ENCODE peak calls at places on chromosome 9, in five cellular contexts. Y is neuronal stem cell, U is left ventricle myocardium inferior, X is aorta, K is gastrocnemius medialis. P is an unnamed sample.

GRCh38 chr9:15308511-15308910 is 1.5 kb upstream of the TTC39B start:
- DNase-seq in U (no peak), Y (no peak), X (no peak), K (no peak), P (no peak)

GRCh38 chr9:80387828-80388227 is 816.1 kb downstream of the TLE4 start:
- DNase-seq in K (no peak), X (no peak), U (no peak), Y (no peak), P (no peak)

GRCh38 chr9:26462213-26462612 is 430.4 kb downstream of the CAAP1 start:
- DNase-seq in U (no peak), Y (peak; percentile 15), X (no peak), K (no peak), P (no peak)

GRCh38 chr9:124452326-124452725 is 2.1 kb downstream of the ADGRD2 start:
- DNase-seq in U (no peak), Y (no peak), X (peak; percentile 71), K (no peak), P (no peak)

GRCh38 chr9:33315371-33315770 is 25.1 kb downstream of the NFX1 start:
- DNase-seq in X (no peak), U (no peak), K (no peak), Y (no peak), P (no peak)

GRCh38 chr9:126147186-126147585 is 179.4 kb upstream of the MVB12B start:
- DNase-seq in U (no peak), Y (no peak), K (no peak), X (no peak), P (no peak)

GRCh38 chr9:98807811-98808195 is 333 bp downstream of the GALNT12 start:
- DNase-seq in U (no peak), X (no peak), Y (no peak), K (no peak), P (no peak)

GRCh38 chr9:30723656-30724055 is 1660.8 kb upstream of the ACO1 start:
- DNase-seq in Y (no peak), X (no peak), K (no peak), U (no peak), P (no peak)

GRCh38 chr9:134526798-134527492 is 114.7 kb upstream of the COL5A1 start:
- DNase-seq in X (peak; percentile 66), U (no peak), Y (no peak), K (no peak), P (peak; percentile 20)

GRCh38 chr9:114125614-114126013 is 26.5 kb upstream of the KIF12 start:
- DNase-seq in X (no peak), K (no peak), Y (no peak), U (no peak), P (no peak)

GRCh38 chr9:17436854-17437253 is 142.0 kb upstream of the SH3GL2 start:
- DNase-seq in Y (no peak), K (no peak), U (no peak), X (no peak), P (no peak)

GRCh38 chr9:655875-656274 is 185.6 kb upstream of the DMRT1 start:
- DNase-seq in Y (no peak), K (peak; percentile 63), X (peak; percentile 87), U (peak; percentile 93), P (peak; percentile 53)

GRCh38 chr9:16559418-16560188 is 310.9 kb downstream of the BNC2 start:
- DNase-seq in Y (no peak), X (no peak), K (no peak), U (no peak), P (no peak)

GRCh38 chr9:113579270-113580040 is 115.9 kb downstream of the RGS3 start:
- DNase-seq in U (peak; percentile 63), X (no peak), Y (no peak), K (no peak), P (no peak)

GRCh38 chr9:92664394-92665152 is 5.4 kb downstream of the IPPK start:
- DNase-seq in Y (no peak), X (peak; percentile 55), K (no peak), U (no peak), P (no peak)

GRCh38 chr9:134633362-134634142 is 8.1 kb upstream of the COL5A1 start:
- DNase-seq in X (peak; percentile 60), Y (no peak), K (peak; percentile 5), U (peak; percentile 6), P (peak; percentile 12)

GRCh38 chr9:33211695-33212393 is 28.1 kb upstream of the SPINK4 start:
- DNase-seq in K (peak; percentile 54), U (no peak), X (no peak), Y (no peak), P (no peak)

GRCh38 chr9:89432986-89433530 is 64.9 kb downstream of the SEMA4D start:
- DNase-seq in U (no peak), Y (no peak), K (no peak), X (no peak), P (no peak)

GRCh38 chr9:105608685-105609598 is 51.0 kb downstream of the FKTN start:
- DNase-seq in K (no peak), X (no peak), U (no peak), Y (peak; percentile 31), P (no peak)

GRCh38 chr9:109791003-109791677 is 11.1 kb downstream of the PALM2AKAP2 start:
- DNase-seq in X (no peak), Y (no peak), U (no peak), K (no peak), P (no peak)

GRCh38 chr9:112548836-112549235 is 62.2 kb downstream of the KIAA1958 start:
- DNase-seq in X (no peak), K (no peak), Y (no peak), U (no peak), P (no peak)

GRCh38 chr9:84538879-84539278 is 130.7 kb upstream of the NTRK2 start:
- DNase-seq in U (no peak), X (no peak), Y (no peak), K (no peak), P (no peak)

DNA sequence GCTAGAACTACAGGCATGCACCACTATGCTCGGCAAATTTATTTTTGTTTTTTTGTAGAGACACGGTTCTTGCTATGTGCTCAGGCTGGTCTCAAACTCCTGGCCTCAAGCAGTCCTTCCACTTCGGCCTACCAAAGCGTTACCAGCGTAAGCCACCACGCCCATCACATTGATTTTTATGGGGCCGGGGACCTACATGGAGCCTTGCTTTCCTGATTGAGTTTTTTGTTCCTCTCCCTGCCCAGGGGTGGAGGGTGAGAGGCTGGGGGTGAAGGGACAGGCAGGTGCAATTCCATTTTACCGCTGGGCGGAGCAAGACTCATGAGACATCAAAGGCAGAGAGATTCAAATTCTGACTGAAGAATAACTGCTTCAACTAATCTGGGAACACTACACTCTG is 1.9 kb downstream of the ALDH1B1 start:
- DNase-seq in X (peak; percentile 67), U (no peak), Y (no peak), K (no peak), P (no peak)
- H3K27ac ChIP-seq in X (peak overlapping the region; percentile 18), U (no peak overlapping the region), Y (no peak overlapping the region), K (no peak overlapping the region), P (peak overlapping the region; percentile 96)

GRCh38 chr9:87585456-87585855 is 87.8 kb downstream of the DAPK1 start:
- DNase-seq in U (no peak), Y (no peak), K (no peak), X (no peak), P (no peak)
- H3K27ac ChIP-seq in U (no peak overlapping the region), Y (no peak overlapping the region), K (no peak overlapping the region), X (no peak overlapping the region), P (no peak overlapping the region)

GRCh38 chr9:78130853-78131252 is 99.2 kb upstream of the GNAQ start:
- DNase-seq in Y (no peak), U (no peak), X (no peak), K (no peak), P (no peak)

GRCh38 chr9:78130004-78130403 is 98.4 kb upstream of the GNAQ start:
- DNase-seq in X (no peak), Y (no peak), K (no peak), U (no peak), P (no peak)

GRCh38 chr9:78123808-78124207 is 92.2 kb upstream of the GNAQ start:
- DNase-seq in Y (no peak), K (no peak), U (no peak), X (no peak), P (no peak)

GRCh38 chr9:78131969-78132687 is 100.5 kb upstream of the GNAQ start:
- DNase-seq in X (no peak), K (no peak), Y (no peak), U (no peak), P (no peak)

DNA sequence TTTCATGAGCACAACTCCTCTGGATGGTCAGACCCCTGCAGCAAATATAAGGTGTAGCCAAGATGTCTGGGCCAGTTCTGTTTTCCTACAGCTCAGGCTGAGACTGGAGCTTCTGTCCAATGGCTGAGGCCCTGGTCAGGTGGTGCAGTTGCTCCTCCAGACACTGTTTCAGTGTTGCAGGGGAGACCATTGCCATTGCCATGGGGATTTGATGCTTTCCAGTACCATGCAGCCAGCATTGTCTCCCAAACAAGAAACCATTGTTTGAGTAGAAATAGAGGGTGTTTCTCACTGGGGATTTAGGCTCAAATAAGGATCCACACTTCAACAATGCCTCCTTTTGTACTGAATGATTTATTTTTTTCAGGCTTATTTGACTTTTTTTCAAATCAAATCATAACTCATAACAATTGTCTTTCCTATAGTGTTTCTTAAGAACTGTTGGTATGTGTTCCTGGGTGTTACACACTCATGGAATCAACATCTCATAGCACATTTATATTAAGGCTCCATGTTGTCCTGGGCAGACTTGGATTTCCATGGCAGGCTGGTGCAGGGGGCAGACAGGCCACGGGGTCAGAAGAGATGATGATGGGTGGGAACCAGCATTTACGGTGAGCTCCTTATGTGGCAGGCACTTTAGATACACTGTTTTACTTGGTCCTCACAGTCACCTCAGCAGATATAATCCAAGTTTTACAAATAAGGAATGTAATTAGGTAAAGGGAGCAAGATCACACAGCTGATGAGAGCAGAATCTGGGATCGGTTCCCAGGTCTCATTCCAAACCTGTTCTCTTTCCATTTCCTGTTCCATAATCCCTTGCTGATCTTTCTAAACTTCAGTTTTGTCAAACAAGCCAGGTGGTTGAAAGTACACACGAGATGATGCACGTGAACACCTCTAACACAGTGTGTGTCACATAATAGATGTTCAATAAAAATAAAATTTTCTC is 95.9 kb upstream of the GNAQ start:
- DNase-seq in Y (no peak), X (no peak), K (no peak), U (no peak), P (no peak)
- H3K27ac ChIP-seq in Y (no peak overlapping the region), X (no peak overlapping the region), K (no peak overlapping the region), U (no peak overlapping the region), P (no peak overlapping the region)

GRCh38 chr9:18746631-18747030 is 272.7 kb downstream of the ADAMTSL1 start:
- DNase-seq in U (no peak), K (no peak), X (no peak), Y (peak; percentile 18), P (no peak)

GRCh38 chr9:18749711-18750110 is 275.8 kb downstream of the ADAMTSL1 start:
- DNase-seq in Y (no peak), X (no peak), K (no peak), U (no peak), P (no peak)

GRCh38 chr9:18747590-18747989 is 273.6 kb downstream of the ADAMTSL1 start:
- DNase-seq in U (no peak), X (no peak), Y (no peak), K (no peak), P (no peak)

GRCh38 chr9:18745710-18746109 is 271.8 kb downstream of the ADAMTSL1 start:
- DNase-seq in K (no peak), Y (no peak), X (no peak), U (no peak), P (no peak)

DNA sequence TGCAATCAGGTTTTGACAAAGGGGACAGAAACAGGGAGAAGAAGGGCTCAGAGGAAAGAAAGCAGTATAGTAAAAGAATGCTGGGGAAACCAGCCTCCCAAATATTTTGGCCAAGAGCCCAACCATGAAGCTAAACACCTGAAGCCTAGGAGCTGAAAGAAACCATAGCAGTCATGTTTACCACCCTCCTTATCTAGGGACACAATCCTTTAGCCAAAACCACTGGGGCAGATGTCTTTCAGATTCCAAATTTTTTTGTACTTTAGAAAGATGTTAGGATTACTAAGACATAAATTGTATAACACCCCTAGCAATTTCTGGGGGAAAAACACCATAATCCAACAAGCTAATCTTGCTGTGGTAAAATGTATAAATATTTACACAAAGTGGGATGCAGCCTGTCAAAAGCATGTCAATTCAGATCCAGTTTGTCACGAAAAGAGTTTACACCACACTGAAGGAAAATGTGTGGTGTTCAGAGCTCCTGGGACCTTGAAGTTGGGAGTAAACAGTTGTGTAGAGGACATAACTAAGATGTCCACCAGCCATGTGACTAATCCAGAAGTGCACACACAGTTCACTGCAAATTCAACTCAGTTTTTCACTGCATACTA is 274.3 kb downstream of the ADAMTSL1 start:
- DNase-seq in U (no peak), K (no peak), X (no peak), Y (no peak), P (no peak)
- H3K27ac ChIP-seq in U (no peak overlapping the region), K (no peak overlapping the region), X (no peak overlapping the region), Y (no peak overlapping the region), P (peak overlapping the region; percentile 35)

P was measured in uterus.